ENCODE peak calls at places on chromosomes 2 and 18, in four cellular contexts. One of them, this sample, is unnamed.

GRCh38 chr2:119407430-119408220 is 24.0 kb upstream of the TMEM37 start:
- DNase-seq in activated naive CD4-positive, alpha-beta T cell: no peak
- DNase-seq in substantia nigra: peak
- DNase-seq in anterior cingulate cortex: peak
- DNase-seq in this sample: peak

GRCh38 chr2:168105127-168105683 is 142.2 kb downstream of the STK39 start:
- DNase-seq in activated naive CD4-positive, alpha-beta T cell: no peak
- DNase-seq in substantia nigra: no peak
- DNase-seq in anterior cingulate cortex: no peak
- DNase-seq in this sample: no peak

GRCh38 chr2:84297155-84297554 is 161.9 kb downstream of the SUCLG1 start:
- DNase-seq in activated naive CD4-positive, alpha-beta T cell: no peak
- DNase-seq in substantia nigra: no peak
- DNase-seq in anterior cingulate cortex: no peak
- DNase-seq in this sample: no peak

GRCh38 chr2:172924070-172924469 is 151.6 kb upstream of the MAP3K20 start:
- DNase-seq in activated naive CD4-positive, alpha-beta T cell: no peak
- DNase-seq in substantia nigra: no peak
- DNase-seq in anterior cingulate cortex: no peak
- DNase-seq in this sample: no peak

GRCh38 chr2:19574788-19575260 is 216.4 kb upstream of the OSR1 start:
- DNase-seq in activated naive CD4-positive, alpha-beta T cell: no peak
- DNase-seq in substantia nigra: no peak
- DNase-seq in anterior cingulate cortex: no peak
- DNase-seq in this sample: no peak

GRCh38 chr2:73284296-73285161 is at the start of gene FBXO41:
- DNase-seq in activated naive CD4-positive, alpha-beta T cell: peak
- DNase-seq in substantia nigra: no peak
- DNase-seq in anterior cingulate cortex: no peak
- DNase-seq in this sample: no peak

GRCh38 chr18:5180254-5180653 is 16.8 kb downstream of the AKAIN1 start:
- DNase-seq in activated naive CD4-positive, alpha-beta T cell: no peak
- DNase-seq in substantia nigra: no peak
- DNase-seq in anterior cingulate cortex: no peak
- DNase-seq in this sample: no peak

GRCh38 chr18:57856128-57856527 is 53.0 kb upstream of the ATP8B1 start:
- DNase-seq in activated naive CD4-positive, alpha-beta T cell: no peak
- DNase-seq in substantia nigra: no peak
- DNase-seq in anterior cingulate cortex: no peak
- DNase-seq in this sample: no peak

GRCh38 chr2:237743561-237744269 is 54.9 kb upstream of the RBM44 start:
- DNase-seq in activated naive CD4-positive, alpha-beta T cell: no peak
- DNase-seq in substantia nigra: no peak
- DNase-seq in anterior cingulate cortex: no peak
- DNase-seq in this sample: no peak

GRCh38 chr18:53991202-53991601 is 233.3 kb downstream of the MBD2 start:
- DNase-seq in activated naive CD4-positive, alpha-beta T cell: no peak
- DNase-seq in substantia nigra: no peak
- DNase-seq in anterior cingulate cortex: no peak
- DNase-seq in this sample: no peak

GRCh38 chr18:71442830-71443229 is 1101.3 kb downstream of the CBLN2 start:
- DNase-seq in activated naive CD4-positive, alpha-beta T cell: no peak
- DNase-seq in substantia nigra: no peak
- DNase-seq in anterior cingulate cortex: no peak
- DNase-seq in this sample: no peak

GRCh38 chr2:3296182-3296972 is 81.2 kb downstream of the EIPR1 start:
- DNase-seq in activated naive CD4-positive, alpha-beta T cell: no peak
- DNase-seq in substantia nigra: no peak
- DNase-seq in anterior cingulate cortex: no peak
- DNase-seq in this sample: no peak

GRCh38 chr2:238260879-238261278 is 21.0 kb upstream of the HES6 start:
- DNase-seq in activated naive CD4-positive, alpha-beta T cell: no peak
- DNase-seq in substantia nigra: no peak
- DNase-seq in anterior cingulate cortex: no peak
- DNase-seq in this sample: no peak

GRCh38 chr18:52716926-52717325 is 376.9 kb downstream of the DCC start:
- DNase-seq in activated naive CD4-positive, alpha-beta T cell: no peak
- DNase-seq in substantia nigra: peak
- DNase-seq in anterior cingulate cortex: no peak
- DNase-seq in this sample: no peak

GRCh38 chr2:1990724-1991123 is 246.4 kb upstream of the PXDN start:
- DNase-seq in activated naive CD4-positive, alpha-beta T cell: no peak
- DNase-seq in substantia nigra: peak
- DNase-seq in anterior cingulate cortex: peak
- DNase-seq in this sample: peak

GRCh38 chr18:58400337-58400885 is 228.5 kb downstream of the ALPK2 start:
- DNase-seq in activated naive CD4-positive, alpha-beta T cell: no peak
- DNase-seq in substantia nigra: no peak
- DNase-seq in anterior cingulate cortex: no peak
- DNase-seq in this sample: no peak

GRCh38 chr2:204337638-204338037 is 207.6 kb upstream of the PARD3B start:
- DNase-seq in activated naive CD4-positive, alpha-beta T cell: no peak
- DNase-seq in substantia nigra: no peak
- DNase-seq in anterior cingulate cortex: no peak
- DNase-seq in this sample: no peak

GRCh38 chr18:32337347-32337746 is 133.3 kb downstream of the GAREM1 start:
- DNase-seq in activated naive CD4-positive, alpha-beta T cell: no peak
- DNase-seq in substantia nigra: no peak
- DNase-seq in anterior cingulate cortex: no peak
- DNase-seq in this sample: no peak

GRCh38 chr2:39065616-39066015 is 55.2 kb downstream of the SOS1 start:
- DNase-seq in activated naive CD4-positive, alpha-beta T cell: no peak
- DNase-seq in substantia nigra: no peak
- DNase-seq in anterior cingulate cortex: no peak
- DNase-seq in this sample: no peak

GRCh38 chr18:48139427-48140347 is 209.2 kb upstream of the SMAD2 start:
- DNase-seq in activated naive CD4-positive, alpha-beta T cell: no peak
- DNase-seq in substantia nigra: peak
- DNase-seq in anterior cingulate cortex: no peak
- DNase-seq in this sample: no peak

GRCh38 chr2:83462881-83463280 is 996.2 kb downstream of the SUCLG1 start:
- DNase-seq in activated naive CD4-positive, alpha-beta T cell: no peak
- DNase-seq in substantia nigra: no peak
- DNase-seq in anterior cingulate cortex: no peak
- DNase-seq in this sample: no peak

GRCh38 chr18:45324489-45325111 is 290.7 kb upstream of the SLC14A2 start:
- DNase-seq in activated naive CD4-positive, alpha-beta T cell: no peak
- DNase-seq in substantia nigra: no peak
- DNase-seq in anterior cingulate cortex: no peak
- DNase-seq in this sample: no peak

GRCh38 chr2:222440670-222441422 is 16.5 kb downstream of the SGPP2 start:
- DNase-seq in activated naive CD4-positive, alpha-beta T cell: no peak
- DNase-seq in substantia nigra: no peak
- DNase-seq in anterior cingulate cortex: no peak
- DNase-seq in this sample: no peak

GRCh38 chr2:229296016-229296415 is 24.9 kb upstream of the PID1 start:
- DNase-seq in activated naive CD4-positive, alpha-beta T cell: no peak
- DNase-seq in substantia nigra: no peak
- DNase-seq in anterior cingulate cortex: no peak
- DNase-seq in this sample: no peak

GRCh38 chr2:176818653-176819052 is 393.9 kb upstream of the HNRNPA3 start:
- DNase-seq in activated naive CD4-positive, alpha-beta T cell: no peak
- DNase-seq in substantia nigra: no peak
- DNase-seq in anterior cingulate cortex: no peak
- DNase-seq in this sample: no peak

GRCh38 chr18:63844254-63844653 is 43.3 kb upstream of the SERPINB2 start:
- DNase-seq in activated naive CD4-positive, alpha-beta T cell: no peak
- DNase-seq in substantia nigra: no peak
- DNase-seq in anterior cingulate cortex: no peak
- DNase-seq in this sample: no peak

GRCh38 chr2:196951973-196952372 is 25.5 kb upstream of the PGAP1 start:
- DNase-seq in activated naive CD4-positive, alpha-beta T cell: no peak
- DNase-seq in substantia nigra: no peak
- DNase-seq in anterior cingulate cortex: no peak
- DNase-seq in this sample: no peak

GRCh38 chr2:37635359-37636208 is 35.9 kb downstream of the CDC42EP3 start:
- DNase-seq in activated naive CD4-positive, alpha-beta T cell: no peak
- DNase-seq in substantia nigra: no peak
- DNase-seq in anterior cingulate cortex: no peak
- DNase-seq in this sample: peak

GRCh38 chr18:60069145-60069544 is 169.3 kb downstream of the PMAIP1 start:
- DNase-seq in activated naive CD4-positive, alpha-beta T cell: no peak
- DNase-seq in substantia nigra: no peak
- DNase-seq in anterior cingulate cortex: no peak
- DNase-seq in this sample: no peak

GRCh38 chr18:9356969-9357368 is 22.4 kb downstream of the TWSG1 start:
- DNase-seq in activated naive CD4-positive, alpha-beta T cell: no peak
- DNase-seq in substantia nigra: no peak
- DNase-seq in anterior cingulate cortex: no peak
- DNase-seq in this sample: no peak

GRCh38 chr2:223100061-223100511 is 48.1 kb downstream of the KCNE4 start:
- DNase-seq in activated naive CD4-positive, alpha-beta T cell: no peak
- DNase-seq in substantia nigra: no peak
- DNase-seq in anterior cingulate cortex: no peak
- DNase-seq in this sample: no peak

GRCh38 chr18:57728941-57729511 is 74.1 kb downstream of the ATP8B1 start:
- DNase-seq in activated naive CD4-positive, alpha-beta T cell: no peak
- DNase-seq in substantia nigra: no peak
- DNase-seq in anterior cingulate cortex: no peak
- DNase-seq in this sample: no peak

GRCh38 chr2:147631294-147631693 is 213.5 kb upstream of the ACVR2A start:
- DNase-seq in activated naive CD4-positive, alpha-beta T cell: no peak
- DNase-seq in substantia nigra: no peak
- DNase-seq in anterior cingulate cortex: no peak
- DNase-seq in this sample: no peak

GRCh38 chr2:239164281-239164871 is 236.4 kb downstream of the HDAC4 start:
- DNase-seq in activated naive CD4-positive, alpha-beta T cell: peak
- DNase-seq in substantia nigra: no peak
- DNase-seq in anterior cingulate cortex: no peak
- DNase-seq in this sample: no peak

GRCh38 chr2:9613291-9613690 is 17.5 kb downstream of the YWHAQ start:
- DNase-seq in activated naive CD4-positive, alpha-beta T cell: no peak
- DNase-seq in substantia nigra: no peak
- DNase-seq in anterior cingulate cortex: no peak
- DNase-seq in this sample: no peak

GRCh38 chr2:204019572-204020501 is 83.3 kb downstream of the ICOS start:
- DNase-seq in activated naive CD4-positive, alpha-beta T cell: no peak
- DNase-seq in substantia nigra: no peak
- DNase-seq in anterior cingulate cortex: no peak
- DNase-seq in this sample: no peak